ENCODE peak calls at places on chromosomes 13 and 19, in seven cellular contexts. One of them, this sample, is unnamed.

GRCh38 chr19:33780251-33780650 is 16.4 kb upstream of the KCTD15 start:
- DNase-seq in neural progenitor cell: no peak
- DNase-seq in lower lobe of right lung: no peak
- DNase-seq in cardiac muscle cell: no peak
- DNase-seq in left lung: no peak
- DNase-seq in Calu3: no peak
- DNase-seq in tibial artery: no peak
- DNase-seq in this sample: no peak

GRCh38 chr19:887599-887998 is 5.4 kb downstream of the MED16 start:
- DNase-seq in left lung: no peak
- DNase-seq in neural progenitor cell: no peak
- DNase-seq in cardiac muscle cell: no peak
- DNase-seq in Calu3: no peak
- DNase-seq in lower lobe of right lung: no peak
- DNase-seq in tibial artery: no peak
- DNase-seq in this sample: no peak

GRCh38 chr13:46609726-46610125 is 56.8 kb downstream of the LRCH1 start:
- DNase-seq in left lung: no peak
- DNase-seq in neural progenitor cell: no peak
- DNase-seq in tibial artery: no peak
- DNase-seq in cardiac muscle cell: no peak
- DNase-seq in lower lobe of right lung: no peak
- DNase-seq in Calu3: no peak
- DNase-seq in this sample: no peak

GRCh38 chr13:89816404-89816803 is 1531.1 kb upstream of the MIR17HG start:
- DNase-seq in lower lobe of right lung: no peak
- DNase-seq in left lung: no peak
- DNase-seq in Calu3: no peak
- DNase-seq in tibial artery: no peak
- DNase-seq in cardiac muscle cell: no peak
- DNase-seq in neural progenitor cell: no peak
- DNase-seq in this sample: no peak

GRCh38 chr13:71359641-71360040 is 507.4 kb downstream of the DACH1 start:
- DNase-seq in neural progenitor cell: no peak
- DNase-seq in cardiac muscle cell: no peak
- DNase-seq in Calu3: no peak
- DNase-seq in tibial artery: no peak
- DNase-seq in left lung: no peak
- DNase-seq in lower lobe of right lung: no peak
- DNase-seq in this sample: no peak

GRCh38 chr19:13790354-13790753 is 4.9 kb upstream of the ZSWIM4 start:
- DNase-seq in neural progenitor cell: no peak
- DNase-seq in tibial artery: no peak
- DNase-seq in Calu3: no peak
- DNase-seq in lower lobe of right lung: no peak
- DNase-seq in cardiac muscle cell: no peak
- DNase-seq in left lung: no peak
- DNase-seq in this sample: no peak

GRCh38 chr19:12784394-12784870 is 6.9 kb upstream of the JUNB start:
- DNase-seq in neural progenitor cell: no peak
- DNase-seq in tibial artery: no peak
- DNase-seq in left lung: no peak
- DNase-seq in cardiac muscle cell: no peak
- DNase-seq in Calu3: peak
- DNase-seq in lower lobe of right lung: no peak
- DNase-seq in this sample: no peak

GRCh38 chr13:100022798-100023197 is 41.2 kb downstream of the ZIC2 start:
- DNase-seq in cardiac muscle cell: no peak
- DNase-seq in left lung: no peak
- DNase-seq in neural progenitor cell: no peak
- DNase-seq in Calu3: no peak
- DNase-seq in lower lobe of right lung: no peak
- DNase-seq in tibial artery: no peak
- DNase-seq in this sample: no peak

GRCh38 chr13:44393391-44393790 is 19.8 kb downstream of the SERP2 start:
- DNase-seq in neural progenitor cell: no peak
- DNase-seq in Calu3: no peak
- DNase-seq in left lung: no peak
- DNase-seq in lower lobe of right lung: no peak
- DNase-seq in tibial artery: peak
- DNase-seq in cardiac muscle cell: no peak
- DNase-seq in this sample: no peak

GRCh38 chr19:18306903-18307681 is 15.8 kb downstream of the LSM4 start:
- DNase-seq in tibial artery: peak
- DNase-seq in neural progenitor cell: no peak
- DNase-seq in cardiac muscle cell: no peak
- DNase-seq in Calu3: no peak
- DNase-seq in lower lobe of right lung: no peak
- DNase-seq in left lung: no peak
- DNase-seq in this sample: no peak
- TF ChIP-seq CTCF in tibial artery: peak
- TF ChIP-seq CTCF in neural progenitor cell: no peak
- TF ChIP-seq CTCF in cardiac muscle cell: no peak
- TF ChIP-seq CTCF in Calu3: no peak
- TF ChIP-seq CTCF in lower lobe of right lung: peak
- TF ChIP-seq CTCF in left lung: no peak
- TF ChIP-seq CTCF in this sample: no peak

DNA sequence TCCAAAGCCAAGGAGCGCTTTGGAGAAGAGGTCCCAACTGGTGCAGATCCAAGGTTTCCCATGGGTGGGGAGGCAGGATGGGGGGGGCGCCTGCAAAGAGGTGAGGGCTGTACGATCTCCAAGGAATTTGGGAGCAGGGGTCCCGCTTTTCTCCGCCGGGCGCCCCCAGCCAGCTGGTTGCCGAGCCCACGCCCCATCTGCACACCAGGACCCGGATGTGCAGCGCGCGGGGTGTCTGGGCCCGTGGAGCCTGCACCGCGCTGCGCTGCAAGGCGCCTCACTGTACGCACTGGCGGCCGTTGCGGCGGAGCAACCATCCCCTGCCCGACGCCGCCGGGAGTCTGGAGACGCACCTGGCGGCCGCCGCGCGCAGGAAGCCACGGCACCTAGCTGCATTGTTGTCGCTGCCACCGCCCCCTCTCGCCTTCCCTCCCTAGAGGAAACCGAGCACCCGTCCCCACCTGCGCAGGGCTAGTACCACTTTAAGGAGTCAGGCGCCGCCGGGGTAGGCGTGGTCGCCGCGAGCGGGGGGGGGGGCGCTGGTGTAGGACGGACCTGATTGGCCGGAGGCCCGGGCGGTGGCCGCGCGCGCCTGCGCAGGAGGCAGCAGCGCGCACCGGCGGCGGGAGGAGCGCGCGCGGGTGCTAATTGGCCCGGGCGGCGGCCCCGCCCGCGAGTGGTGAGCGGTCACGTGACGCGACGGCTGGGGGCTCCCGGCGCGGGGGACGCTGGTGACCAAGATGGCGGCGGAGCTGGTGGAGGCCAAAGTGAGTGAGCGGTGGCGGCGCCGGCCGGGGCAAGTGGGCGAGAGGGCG is at the start of gene PIAS4:
- DNase-seq in left lung: peak
- DNase-seq in cardiac muscle cell: peak
- DNase-seq in Calu3: peak
- DNase-seq in lower lobe of right lung: peak
- DNase-seq in tibial artery: peak
- DNase-seq in neural progenitor cell: peak
- DNase-seq in this sample: peak
- TF ChIP-seq CTCF in left lung: peak
- TF ChIP-seq CTCF in cardiac muscle cell: no peak
- TF ChIP-seq CTCF in Calu3: no peak
- TF ChIP-seq CTCF in lower lobe of right lung: no peak
- TF ChIP-seq CTCF in tibial artery: no peak
- TF ChIP-seq CTCF in neural progenitor cell: peak
- TF ChIP-seq CTCF in this sample: peak

DNA sequence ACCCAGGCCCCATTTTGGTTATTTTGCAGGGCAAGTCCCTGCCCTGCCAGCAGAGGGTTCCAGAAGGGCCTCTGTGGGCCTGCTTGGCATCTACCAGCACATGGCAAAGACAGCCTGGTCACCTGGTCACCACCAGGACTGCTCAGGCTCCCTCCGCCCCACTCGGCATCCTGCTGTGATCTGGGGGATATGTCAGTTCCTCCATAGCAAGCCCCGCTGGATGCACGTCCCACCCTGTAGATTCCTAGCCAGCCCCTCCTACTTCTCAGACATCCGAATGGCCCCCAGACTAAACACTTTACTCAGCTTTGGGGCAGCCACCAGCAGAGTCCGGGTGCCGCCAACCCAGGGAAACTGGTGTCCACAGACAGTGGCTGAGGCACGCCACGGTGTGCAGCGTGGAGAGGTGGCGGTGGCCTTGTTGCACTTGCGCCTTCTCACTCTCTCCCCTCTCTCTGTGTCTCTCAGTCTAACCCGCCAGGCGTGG is 31.8 kb upstream of the USE1 start:
- DNase-seq in lower lobe of right lung: no peak
- DNase-seq in neural progenitor cell: no peak
- DNase-seq in left lung: no peak
- DNase-seq in cardiac muscle cell: no peak
- DNase-seq in tibial artery: no peak
- DNase-seq in Calu3: no peak
- DNase-seq in this sample: no peak
- TF ChIP-seq CTCF in lower lobe of right lung: no peak
- TF ChIP-seq CTCF in neural progenitor cell: no peak
- TF ChIP-seq CTCF in left lung: no peak
- TF ChIP-seq CTCF in cardiac muscle cell: peak
- TF ChIP-seq CTCF in tibial artery: no peak
- TF ChIP-seq CTCF in Calu3: no peak
- TF ChIP-seq CTCF in this sample: no peak

DNA sequence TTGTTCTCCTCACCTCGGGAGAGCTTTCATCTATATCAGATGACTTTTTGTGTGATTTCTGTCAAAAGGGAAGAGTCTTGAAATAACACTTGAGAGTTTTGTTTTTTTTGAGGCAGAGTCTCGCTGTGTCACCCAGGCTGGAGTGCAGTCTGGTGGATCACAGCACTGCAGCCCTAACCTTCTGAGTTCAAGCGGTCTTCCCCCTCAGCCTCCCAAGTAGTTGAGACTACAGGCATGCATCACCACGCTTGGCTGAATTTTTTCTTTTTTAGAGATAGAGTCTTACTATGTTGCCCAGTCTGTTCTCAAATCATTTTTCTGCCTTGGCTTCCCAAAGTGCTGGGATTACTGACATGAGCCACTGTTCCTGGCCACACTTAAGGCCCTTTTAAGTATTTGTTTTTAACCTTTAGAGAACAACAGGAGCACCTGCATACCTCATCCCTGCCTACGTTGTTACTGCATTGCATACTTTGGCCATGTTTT is 11.4 kb downstream of the NDFIP2 start:
- DNase-seq in neural progenitor cell: no peak
- DNase-seq in lower lobe of right lung: no peak
- DNase-seq in Calu3: no peak
- DNase-seq in left lung: no peak
- DNase-seq in cardiac muscle cell: no peak
- DNase-seq in tibial artery: no peak
- DNase-seq in this sample: no peak
- TF ChIP-seq CTCF in neural progenitor cell: no peak
- TF ChIP-seq CTCF in lower lobe of right lung: no peak
- TF ChIP-seq CTCF in Calu3: no peak
- TF ChIP-seq CTCF in left lung: no peak
- TF ChIP-seq CTCF in cardiac muscle cell: no peak
- TF ChIP-seq CTCF in tibial artery: no peak
- TF ChIP-seq CTCF in this sample: no peak

GRCh38 chr19:10861118-10861651 is 10.2 kb upstream of the CARM1 start:
- DNase-seq in left lung: no peak
- DNase-seq in tibial artery: no peak
- DNase-seq in lower lobe of right lung: peak
- DNase-seq in Calu3: peak
- DNase-seq in neural progenitor cell: peak
- DNase-seq in cardiac muscle cell: peak
- DNase-seq in this sample: no peak
- TF ChIP-seq CTCF in left lung: peak
- TF ChIP-seq CTCF in tibial artery: peak
- TF ChIP-seq CTCF in lower lobe of right lung: peak
- TF ChIP-seq CTCF in Calu3: peak
- TF ChIP-seq CTCF in neural progenitor cell: peak
- TF ChIP-seq CTCF in cardiac muscle cell: peak
- TF ChIP-seq CTCF in this sample: peak

GRCh38 chr13:106867249-106867648 is 299.3 kb upstream of the ARGLU1 start:
- DNase-seq in cardiac muscle cell: no peak
- DNase-seq in Calu3: no peak
- DNase-seq in left lung: no peak
- DNase-seq in tibial artery: no peak
- DNase-seq in neural progenitor cell: peak
- DNase-seq in lower lobe of right lung: no peak
- DNase-seq in this sample: no peak
- TF ChIP-seq CTCF in cardiac muscle cell: no peak
- TF ChIP-seq CTCF in Calu3: no peak
- TF ChIP-seq CTCF in left lung: peak
- TF ChIP-seq CTCF in tibial artery: peak
- TF ChIP-seq CTCF in neural progenitor cell: no peak
- TF ChIP-seq CTCF in lower lobe of right lung: no peak
- TF ChIP-seq CTCF in this sample: peak

GRCh38 chr13:27174766-27175455 is 3.3 kb upstream of the USP12 start:
- DNase-seq in lower lobe of right lung: no peak
- DNase-seq in neural progenitor cell: no peak
- DNase-seq in cardiac muscle cell: no peak
- DNase-seq in left lung: no peak
- DNase-seq in Calu3: no peak
- DNase-seq in tibial artery: no peak
- DNase-seq in this sample: no peak

GRCh38 chr13:27176772-27177171 is 5.2 kb upstream of the USP12 start:
- DNase-seq in left lung: no peak
- DNase-seq in cardiac muscle cell: no peak
- DNase-seq in lower lobe of right lung: no peak
- DNase-seq in Calu3: no peak
- DNase-seq in neural progenitor cell: no peak
- DNase-seq in tibial artery: no peak
- DNase-seq in this sample: no peak

GRCh38 chr13:27182844-27183497 is 11.4 kb upstream of the USP12 start:
- DNase-seq in cardiac muscle cell: peak
- DNase-seq in Calu3: peak
- DNase-seq in neural progenitor cell: no peak
- DNase-seq in tibial artery: peak
- DNase-seq in left lung: peak
- DNase-seq in lower lobe of right lung: no peak
- DNase-seq in this sample: no peak

GRCh38 chr13:27182054-27182453 is 10.4 kb upstream of the USP12 start:
- DNase-seq in neural progenitor cell: no peak
- DNase-seq in cardiac muscle cell: no peak
- DNase-seq in left lung: no peak
- DNase-seq in tibial artery: no peak
- DNase-seq in lower lobe of right lung: no peak
- DNase-seq in Calu3: no peak
- DNase-seq in this sample: no peak

DNA sequence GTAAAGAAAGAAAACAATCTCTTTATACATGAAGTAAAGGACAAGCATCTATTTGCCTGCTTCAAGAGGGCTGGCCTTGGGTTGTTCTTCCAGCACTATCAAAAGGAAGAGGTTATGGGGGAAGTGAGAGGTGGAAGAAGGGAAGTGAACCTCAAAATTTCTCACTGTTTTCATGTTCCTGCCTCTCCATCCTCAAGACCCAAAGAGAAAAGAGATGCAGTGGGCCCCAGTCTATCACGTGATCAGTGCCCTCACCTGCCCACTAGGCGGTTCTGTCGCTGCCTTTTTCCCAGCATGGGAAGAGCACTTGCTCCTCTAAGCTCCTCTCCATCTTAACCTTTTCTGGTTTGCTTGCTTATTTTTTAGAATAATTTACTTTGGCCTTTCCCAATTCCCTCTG is 6.2 kb upstream of the USP12 start:
- DNase-seq in lower lobe of right lung: no peak
- DNase-seq in tibial artery: no peak
- DNase-seq in neural progenitor cell: peak
- DNase-seq in cardiac muscle cell: no peak
- DNase-seq in left lung: no peak
- DNase-seq in Calu3: no peak
- DNase-seq in this sample: no peak
- TF ChIP-seq CTCF in lower lobe of right lung: no peak
- TF ChIP-seq CTCF in tibial artery: no peak
- TF ChIP-seq CTCF in neural progenitor cell: peak
- TF ChIP-seq CTCF in cardiac muscle cell: no peak
- TF ChIP-seq CTCF in left lung: no peak
- TF ChIP-seq CTCF in Calu3: no peak
- TF ChIP-seq CTCF in this sample: no peak

This sample was measured in chondrocyte.